ENCODE peak calls at places on chromosomes 6 and 20, in four cellular contexts. S, I, F and E are unnamed samples.
A peak's percentile ranks its signal among the peaks of the same experiment; 100 is the strongest.

GRCh38 chr6:139568956-139569538 is 194.6 kb upstream of the CITED2 start:
- DNase-seq in S (no peak), I (no peak), F (peak; percentile 42), E (no peak)

GRCh38 chr20:25274481-25274880 is 26.6 kb downstream of the PYGB start:
- DNase-seq in S (peak; percentile 19), I (no peak), F (no peak), E (no peak)

GRCh38 chr6:72650081-72650745 is 28.3 kb downstream of the KCNQ5 start:
- DNase-seq in S (no peak), I (no peak), F (no peak), E (no peak)

GRCh38 chr20:51802170-51802745 is at the start of gene SALL4:
- DNase-seq in S (no peak), I (no peak), F (peak; percentile 99), E (peak; percentile 96)

GRCh38 chr20:15242773-15243172 is 905.4 kb upstream of the FLRT3 start:
- DNase-seq in S (no peak), I (no peak), F (no peak), E (no peak)

GRCh38 chr6:168616807-168617756 is 176.1 kb downstream of the SMOC2 start:
- DNase-seq in S (no peak), I (no peak), F (peak; percentile 44), E (no peak)

GRCh38 chr6:158835616-158836221 is 16.6 kb upstream of the EZR start:
- DNase-seq in S (peak; percentile 70), I (no peak), F (peak; percentile 57), E (peak; percentile 88)

GRCh38 chr6:6224933-6225486 is 95.5 kb downstream of the F13A1 start:
- DNase-seq in S (no peak), I (no peak), F (no peak), E (no peak)

GRCh38 chr6:3139090-3139903 is 18.0 kb downstream of the TUBB2A start:
- DNase-seq in S (peak; percentile 67), I (no peak), F (no peak), E (no peak)

GRCh38 chr6:53038148-53038547 is 27.1 kb upstream of the FBXO9 start:
- DNase-seq in S (no peak), I (no peak), F (no peak), E (no peak)

GRCh38 chr20:50996901-50997830 is 25.7 kb downstream of the KCNG1 start:
- DNase-seq in S (no peak), I (no peak), F (no peak), E (no peak)

GRCh38 chr6:22041797-22042489 is 254.9 kb downstream of the PRL start:
- DNase-seq in S (no peak), I (no peak), F (no peak), E (no peak)

GRCh38 chr6:137709424-137710281 is 157.4 kb upstream of the TNFAIP3 start:
- DNase-seq in S (no peak), I (peak; percentile 24), F (no peak), E (no peak)

GRCh38 chr20:53857723-53858236 is 212.6 kb downstream of the BCAS1 start:
- DNase-seq in S (no peak), I (no peak), F (no peak), E (no peak)

GRCh38 chr20:47309806-47310426 is 46.6 kb downstream of the ZMYND8 start:
- DNase-seq in S (no peak), I (no peak), F (no peak), E (no peak)

DNA sequence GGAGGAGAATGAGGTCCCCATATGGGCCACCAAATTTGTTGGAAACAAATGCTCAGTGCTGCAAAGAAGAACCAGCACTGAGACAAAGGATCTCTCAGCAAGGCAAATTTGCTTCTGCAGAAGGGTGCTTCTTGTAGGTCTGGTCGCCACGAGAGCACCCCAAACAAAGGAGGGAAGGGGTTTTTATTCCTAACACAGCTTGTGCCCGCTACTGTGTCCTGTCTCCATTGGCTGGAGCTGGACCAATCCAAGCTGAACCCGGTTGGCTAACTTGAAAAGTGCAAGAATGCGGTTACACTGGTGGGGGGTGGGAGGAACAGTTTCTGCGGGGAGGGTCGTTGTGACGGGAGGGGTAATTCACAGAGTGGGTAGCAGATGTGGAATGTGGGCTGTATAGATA is 54.1 kb upstream of the TULP1 start:
- DNase-seq in S (no peak), I (no peak), F (peak; percentile 27), E (peak; percentile 90)
- H3K4me1 ChIP-seq in S (no peaks in the 10 kb centered on the region), I (no peaks in the 10 kb centered on the region), F (no peaks in the 10 kb centered on the region), E (no peaks in the 10 kb centered on the region)

DNA sequence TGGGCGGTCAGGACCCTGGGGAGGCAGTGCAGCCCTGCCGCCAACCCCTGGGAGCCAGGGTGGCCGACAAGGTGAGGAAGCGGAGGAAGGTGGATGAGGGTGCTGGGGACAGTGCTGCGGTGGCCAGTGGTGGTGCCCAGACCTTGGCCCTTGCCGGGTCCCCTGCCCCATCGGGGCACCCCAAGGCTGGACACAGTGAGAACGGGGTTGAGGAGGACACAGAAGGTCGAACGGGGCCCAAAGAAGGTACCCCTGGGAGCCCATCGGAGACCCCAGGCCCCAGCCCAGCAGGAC is 4.0 kb upstream of the COL9A3 start:
- DNase-seq in S (no peak), I (no peak), F (no peak), E (no peak)
- H3K36me3 ChIP-seq in S (peaks cover 59% of the 10 kb centered on the region), I (peaks cover 32% of the 10 kb centered on the region), F (peaks cover 3% of the 10 kb centered on the region), E (peaks cover 29% of the 10 kb centered on the region)

DNA sequence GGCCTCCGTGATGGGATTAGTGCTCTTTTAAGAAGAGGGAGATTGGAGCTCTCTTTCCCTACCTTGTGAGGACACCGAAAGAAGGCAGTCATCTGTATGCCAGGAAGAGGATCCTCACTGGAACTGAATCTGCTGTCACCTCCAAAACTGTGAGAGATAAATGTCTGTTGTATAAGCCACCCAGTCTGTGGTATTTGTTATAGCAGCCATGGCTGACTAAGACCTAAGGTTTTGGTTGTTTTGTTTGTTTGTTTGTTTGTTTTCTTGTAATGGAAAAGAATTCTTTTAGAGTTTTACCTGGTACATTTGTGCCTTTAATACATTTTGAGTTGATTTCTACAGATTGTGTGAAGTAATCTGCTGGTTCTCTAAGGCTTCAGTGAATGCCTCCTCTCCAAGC is 7.6 kb downstream of the RPP21 start:
- DNase-seq in S (no peak), I (no peak), F (no peak), E (no peak)
- H3K27ac ChIP-seq in S (no peak overlapping the region), I (no peak overlapping the region), F (no peak overlapping the region), E (no peak overlapping the region)

DNA sequence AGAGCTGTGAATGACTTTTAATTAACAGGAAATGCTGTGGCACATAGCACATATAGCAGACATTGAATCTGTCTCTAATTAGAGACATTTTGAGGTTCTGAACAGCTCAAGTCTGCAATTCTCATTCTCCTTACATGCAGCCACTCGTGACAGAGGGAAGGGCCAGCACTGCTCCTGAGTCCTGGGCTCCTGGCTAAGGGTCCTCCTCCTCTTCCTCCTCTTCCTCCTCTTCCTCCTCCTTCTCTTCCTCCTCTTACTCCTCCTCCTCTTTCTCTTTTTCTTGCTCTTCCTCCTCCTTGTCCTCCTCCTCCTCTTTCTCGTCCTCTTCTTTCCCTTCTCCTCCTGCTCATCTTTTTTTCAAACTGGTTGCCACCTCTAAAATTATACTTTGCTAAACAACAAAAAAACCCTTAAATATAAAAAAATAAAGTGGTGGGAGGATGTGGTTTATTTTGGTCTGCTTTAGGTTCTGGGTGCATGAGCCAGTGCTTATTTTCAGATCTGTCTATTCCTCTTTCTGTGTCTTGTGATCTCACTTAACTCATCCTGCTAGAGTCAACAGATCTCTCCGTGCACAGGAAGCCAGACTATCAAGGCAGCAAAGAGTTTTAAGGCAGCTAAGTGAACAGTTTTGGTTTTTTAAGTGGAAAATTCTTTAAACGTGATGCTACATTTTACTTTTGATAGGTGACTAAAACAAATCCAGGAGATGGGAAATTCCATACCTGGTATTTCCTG is 159.3 kb downstream of the CD83 start:
- DNase-seq in S (no peak), I (peak; percentile 72), F (no peak), E (peak; percentile 44)
- H3K4me1 ChIP-seq in S (peaks cover 22% of the 10 kb centered on the region), I (peaks cover 40% of the 10 kb centered on the region), F (no peaks in the 10 kb centered on the region), E (no peaks in the 10 kb centered on the region)

GRCh38 chr6:33207569-33208088 is 671 bp upstream of the RING1 start:
- DNase-seq in S (peak; percentile 58), I (no peak), F (no peak), E (peak; percentile 78)

GRCh38 chr6:33206027-33206863 is 1.8 kb downstream of the HSD17B8 start:
- DNase-seq in S (no peak), I (no peak), F (no peak), E (no peak)

GRCh38 chr6:33205172-33206026 is 944 bp downstream of the HSD17B8 start:
- DNase-seq in S (no peak), I (no peak), F (peak; percentile 86), E (peak; percentile 77)

GRCh38 chr6:33208089-33208967 is at the start of gene RING1:
- DNase-seq in S (peak; percentile 91), I (peak; percentile 90), F (peak; percentile 86), E (peak; percentile 94)

DNA sequence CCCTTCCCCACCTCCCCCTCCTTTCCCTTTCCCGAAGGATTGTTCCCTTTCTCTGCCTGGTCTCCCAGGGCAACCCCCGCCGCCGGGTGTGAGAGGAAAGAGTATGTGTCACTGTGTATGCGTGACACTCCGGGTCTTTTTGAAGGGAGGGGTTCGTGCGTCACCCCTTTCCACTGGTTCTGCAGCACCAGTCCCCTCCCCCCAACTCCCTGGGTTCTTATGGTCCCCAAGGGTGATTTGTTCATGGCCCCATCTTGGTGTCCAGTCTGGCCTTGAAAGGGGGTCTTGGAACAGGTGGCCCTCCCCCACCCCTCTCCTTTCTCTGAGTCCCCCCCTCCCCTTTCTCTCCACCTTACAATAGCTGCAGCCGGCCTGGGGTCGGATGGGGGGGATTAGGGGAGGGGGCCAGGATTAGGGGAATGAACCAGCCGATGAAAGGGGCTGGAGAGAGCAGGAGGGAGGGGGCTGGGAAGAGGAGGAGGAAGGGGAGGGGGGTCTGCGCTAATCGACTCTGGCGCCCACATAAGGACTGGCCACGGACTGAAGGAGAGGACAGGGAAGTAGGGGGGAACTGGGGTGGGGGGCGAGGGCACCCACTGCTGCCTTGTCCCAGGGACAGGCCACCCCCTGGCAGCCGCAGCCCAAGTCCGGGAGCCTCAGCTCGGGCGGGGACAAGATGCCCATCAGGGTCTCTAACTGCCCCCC is 1.3 kb upstream of the RING1 start:
- DNase-seq in S (no peak), I (no peak), F (peak; percentile 63), E (peak; percentile 67)
- H3K36me3 ChIP-seq in S (peaks cover 43% of the 10 kb centered on the region), I (peaks cover 18% of the 10 kb centered on the region), F (peaks cover 12% of the 10 kb centered on the region), E (peaks cover 38% of the 10 kb centered on the region)

DNA sequence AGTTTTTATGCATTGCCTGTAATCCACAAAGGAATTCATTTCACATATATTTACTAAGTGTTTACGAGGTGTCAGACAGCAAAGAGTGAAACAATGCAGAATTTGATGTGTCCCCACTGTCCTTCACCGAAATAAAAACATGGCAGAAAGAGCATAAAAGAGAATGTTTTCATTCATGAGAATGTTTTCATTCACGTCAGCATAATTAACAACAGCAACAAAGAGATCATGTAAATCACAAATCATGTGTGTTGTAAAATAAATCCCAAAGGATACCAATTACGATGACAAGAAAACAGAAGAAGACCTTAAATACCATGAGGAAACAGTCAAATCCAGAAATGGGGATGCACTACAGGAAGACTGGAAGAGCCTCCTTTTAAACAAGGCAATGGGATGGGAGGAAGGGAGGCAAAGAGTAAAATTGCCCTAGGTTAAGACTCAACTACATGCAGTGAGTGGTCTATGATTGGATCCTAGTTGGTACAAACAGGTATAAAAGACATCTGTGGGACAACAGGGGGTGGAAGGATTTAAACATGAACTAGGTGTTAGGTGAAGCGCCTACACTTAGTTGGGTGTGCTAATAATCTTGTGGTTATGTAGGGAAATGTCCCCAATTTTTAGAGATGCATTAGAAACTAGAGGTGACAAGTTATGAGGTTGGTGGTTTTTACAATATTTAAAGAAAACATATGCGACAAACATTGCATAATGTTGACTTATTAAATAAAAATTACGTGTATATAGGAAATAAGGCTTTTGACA is 1.5 kb downstream of the ZSCAN31 start:
- DNase-seq in S (no peak), I (no peak), F (no peak), E (no peak)
- H3K27ac ChIP-seq in S (peak overlapping the region; percentile 100), I (no peak overlapping the region), F (no peak overlapping the region), E (peak overlapping the region; percentile 100)

GRCh38 chr6:43173496-43174262 is 2.6 kb downstream of the SRF start:
- DNase-seq in S (no peak), I (no peak), F (no peak), E (no peak)
- H3K4me1 ChIP-seq in S (peaks cover 44% of the 10 kb centered on the region), I (peaks cover 47% of the 10 kb centered on the region), F (peaks cover 13% of the 10 kb centered on the region), E (peaks cover 14% of the 10 kb centered on the region)